ENCODE peak calls at places on chromosomes 2 and 18, in four cellular contexts. One of them, this sample, is unnamed.
A peak's percentile ranks its signal among the peaks of the same experiment; 100 is the strongest.

GRCh38 chr2:890791-891190 is 59.9 kb upstream of the SNTG2 start:
- DNase-seq in mesenchymal stem cell: no peak
- DNase-seq in sigmoid colon: no peak
- DNase-seq in fibroblast of the aortic adventitia: peak; percentile 4
- DNase-seq in this sample: no peak

GRCh38 chr18:12679183-12679786 is 21.4 kb upstream of the SPIRE1 start:
- DNase-seq in sigmoid colon: peak; percentile 83
- DNase-seq in fibroblast of the aortic adventitia: peak; percentile 57
- DNase-seq in mesenchymal stem cell: peak; percentile 63
- DNase-seq in this sample: no peak

GRCh38 chr2:96134421-96134820 is 3.9 kb downstream of the ASTL start:
- DNase-seq in mesenchymal stem cell: no peak
- DNase-seq in sigmoid colon: no peak
- DNase-seq in fibroblast of the aortic adventitia: no peak
- DNase-seq in this sample: no peak

GRCh38 chr2:237894986-237895543 is 35.6 kb downstream of the RAMP1 start:
- DNase-seq in sigmoid colon: peak; percentile 66
- DNase-seq in mesenchymal stem cell: no peak
- DNase-seq in fibroblast of the aortic adventitia: no peak
- DNase-seq in this sample: no peak

GRCh38 chr2:237085261-237086221 is at the start of gene COPS8:
- DNase-seq in sigmoid colon: peak; percentile 97
- DNase-seq in mesenchymal stem cell: peak; percentile 96
- DNase-seq in fibroblast of the aortic adventitia: peak; percentile 91
- DNase-seq in this sample: peak; percentile 57

GRCh38 chr2:169087757-169088379 is 18.5 kb downstream of the DHRS9 start:
- DNase-seq in fibroblast of the aortic adventitia: no peak
- DNase-seq in mesenchymal stem cell: no peak
- DNase-seq in sigmoid colon: no peak
- DNase-seq in this sample: no peak

GRCh38 chr2:41784496-41784895 is 263.3 kb upstream of the PKDCC start:
- DNase-seq in fibroblast of the aortic adventitia: no peak
- DNase-seq in mesenchymal stem cell: no peak
- DNase-seq in sigmoid colon: no peak
- DNase-seq in this sample: no peak

GRCh38 chr2:239688840-239689239 is 288.0 kb upstream of the HDAC4 start:
- DNase-seq in fibroblast of the aortic adventitia: no peak
- DNase-seq in sigmoid colon: no peak
- DNase-seq in mesenchymal stem cell: no peak
- DNase-seq in this sample: no peak

GRCh38 chr2:637406-637776 is 39.8 kb downstream of the TMEM18 start:
- DNase-seq in mesenchymal stem cell: no peak
- DNase-seq in fibroblast of the aortic adventitia: no peak
- DNase-seq in sigmoid colon: peak; percentile 44
- DNase-seq in this sample: no peak

GRCh38 chr2:84741182-84741822 is 139.6 kb downstream of the TRABD2A start:
- DNase-seq in sigmoid colon: no peak
- DNase-seq in mesenchymal stem cell: peak; percentile 28
- DNase-seq in fibroblast of the aortic adventitia: peak; percentile 8
- DNase-seq in this sample: peak; percentile 12

GRCh38 chr2:230721712-230722111 is 9.1 kb downstream of the CAB39 start:
- DNase-seq in fibroblast of the aortic adventitia: no peak
- DNase-seq in mesenchymal stem cell: no peak
- DNase-seq in sigmoid colon: no peak
- DNase-seq in this sample: no peak

GRCh38 chr2:40937284-40937683 is 485.4 kb upstream of the SLC8A1 start:
- DNase-seq in fibroblast of the aortic adventitia: no peak
- DNase-seq in mesenchymal stem cell: no peak
- DNase-seq in sigmoid colon: no peak
- DNase-seq in this sample: no peak

GRCh38 chr18:23207191-23207955 is 72.1 kb downstream of the CABLES1 start:
- DNase-seq in fibroblast of the aortic adventitia: peak; percentile 24
- DNase-seq in sigmoid colon: no peak
- DNase-seq in mesenchymal stem cell: no peak
- DNase-seq in this sample: no peak

GRCh38 chr2:238262496-238263122 is 22.8 kb upstream of the HES6 start:
- DNase-seq in fibroblast of the aortic adventitia: no peak
- DNase-seq in sigmoid colon: peak; percentile 63
- DNase-seq in mesenchymal stem cell: no peak
- DNase-seq in this sample: no peak

GRCh38 chr2:95328386-95329125 is 31.4 kb downstream of the KCNIP3 start:
- DNase-seq in sigmoid colon: no peak
- DNase-seq in mesenchymal stem cell: no peak
- DNase-seq in fibroblast of the aortic adventitia: no peak
- DNase-seq in this sample: no peak

GRCh38 chr2:10529611-10530010 is 81.5 kb upstream of the ODC1 start:
- DNase-seq in sigmoid colon: peak; percentile 11
- DNase-seq in fibroblast of the aortic adventitia: no peak
- DNase-seq in mesenchymal stem cell: no peak
- DNase-seq in this sample: no peak

GRCh38 chr2:20164734-20165242 is 60.1 kb downstream of the SDC1 start:
- DNase-seq in fibroblast of the aortic adventitia: peak; percentile 37
- DNase-seq in mesenchymal stem cell: peak; percentile 22
- DNase-seq in sigmoid colon: no peak
- DNase-seq in this sample: no peak

GRCh38 chr18:46718501-46719341 is 38.1 kb downstream of the ST8SIA5 start:
- DNase-seq in mesenchymal stem cell: peak; percentile 92
- DNase-seq in fibroblast of the aortic adventitia: peak; percentile 74
- DNase-seq in sigmoid colon: no peak
- DNase-seq in this sample: peak; percentile 58

GRCh38 chr2:149034406-149034805 is 4.1 kb upstream of the LYPD6B start:
- DNase-seq in fibroblast of the aortic adventitia: no peak
- DNase-seq in mesenchymal stem cell: no peak
- DNase-seq in sigmoid colon: no peak
- DNase-seq in this sample: no peak

GRCh38 chr2:74077636-74078035 is 70.1 kb downstream of the BOLA3 start:
- DNase-seq in fibroblast of the aortic adventitia: no peak
- DNase-seq in mesenchymal stem cell: peak; percentile 9
- DNase-seq in sigmoid colon: no peak
- DNase-seq in this sample: no peak

GRCh38 chr2:109089602-109090300 is 39.3 kb upstream of the SH3RF3 start:
- DNase-seq in sigmoid colon: no peak
- DNase-seq in fibroblast of the aortic adventitia: peak; percentile 30
- DNase-seq in mesenchymal stem cell: no peak
- DNase-seq in this sample: no peak

GRCh38 chr2:88051792-88052191 is 3.8 kb downstream of the KRCC1 start:
- DNase-seq in fibroblast of the aortic adventitia: no peak
- DNase-seq in sigmoid colon: no peak
- DNase-seq in mesenchymal stem cell: no peak
- DNase-seq in this sample: no peak

GRCh38 chr2:168848220-168848619 is 42.0 kb downstream of the SPC25 start:
- DNase-seq in sigmoid colon: no peak
- DNase-seq in mesenchymal stem cell: no peak
- DNase-seq in fibroblast of the aortic adventitia: no peak
- DNase-seq in this sample: no peak

GRCh38 chr18:41009926-41010325 is 945.1 kb upstream of the PIK3C3 start:
- DNase-seq in sigmoid colon: no peak
- DNase-seq in fibroblast of the aortic adventitia: no peak
- DNase-seq in mesenchymal stem cell: no peak
- DNase-seq in this sample: no peak

GRCh38 chr2:159750873-159751272 is 38.6 kb downstream of the MARCHF7 start:
- DNase-seq in mesenchymal stem cell: no peak
- DNase-seq in sigmoid colon: no peak
- DNase-seq in fibroblast of the aortic adventitia: no peak
- DNase-seq in this sample: no peak

GRCh38 chr2:149766339-149766738 is 178.8 kb upstream of the MMADHC start:
- DNase-seq in mesenchymal stem cell: no peak
- DNase-seq in fibroblast of the aortic adventitia: no peak
- DNase-seq in sigmoid colon: no peak
- DNase-seq in this sample: no peak

GRCh38 chr2:213016166-213016983 is 135.0 kb downstream of the IKZF2 start:
- DNase-seq in sigmoid colon: no peak
- DNase-seq in fibroblast of the aortic adventitia: no peak
- DNase-seq in mesenchymal stem cell: no peak
- DNase-seq in this sample: no peak

GRCh38 chr2:214410128-214410775 is 602 bp upstream of the VWC2L start:
- DNase-seq in mesenchymal stem cell: no peak
- DNase-seq in fibroblast of the aortic adventitia: no peak
- DNase-seq in sigmoid colon: no peak
- DNase-seq in this sample: no peak

DNA sequence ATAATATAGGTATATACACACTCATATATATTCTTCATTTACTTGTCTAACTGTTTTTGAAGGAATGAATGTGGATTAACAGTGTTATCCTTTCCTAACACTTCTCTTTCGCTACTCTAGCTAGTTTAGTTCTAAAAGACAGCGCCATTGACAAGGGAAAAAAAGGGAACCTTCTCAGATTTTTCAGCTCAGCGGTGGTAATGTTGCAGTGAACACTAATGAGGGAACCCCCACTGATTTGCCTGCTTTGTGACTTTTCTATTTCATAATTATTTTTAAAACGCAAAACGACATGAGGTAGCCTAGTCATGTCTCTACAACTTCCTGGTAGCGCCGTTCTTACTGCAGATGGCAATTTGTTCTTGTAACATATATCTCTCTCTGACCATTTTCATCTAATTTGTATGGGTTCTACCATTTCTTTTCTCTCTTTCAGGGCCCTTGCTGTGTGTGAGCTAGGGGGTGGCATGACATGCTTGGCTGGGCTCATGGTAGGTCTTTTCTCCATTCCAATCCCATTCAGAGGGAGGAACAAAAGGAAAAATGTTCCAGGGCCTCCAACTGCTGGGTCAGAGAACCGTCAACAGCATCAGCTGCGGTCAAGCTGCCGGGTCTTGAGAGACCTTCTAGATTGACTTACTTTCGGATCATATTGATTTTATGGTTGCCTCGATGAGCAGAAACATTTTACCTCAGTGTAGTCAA is 235.5 kb upstream of the SIX3 start:
- DNase-seq in sigmoid colon: no peak
- DNase-seq in fibroblast of the aortic adventitia: no peak
- DNase-seq in mesenchymal stem cell: no peak
- DNase-seq in this sample: no peak
- H3K4me3 ChIP-seq in sigmoid colon: no peak overlapping the region
- H3K4me3 ChIP-seq in fibroblast of the aortic adventitia: no peak overlapping the region
- H3K4me3 ChIP-seq in mesenchymal stem cell: no peak overlapping the region
- H3K4me3 ChIP-seq in this sample: no peak overlapping the region

GRCh38 chr2:196233808-196234501 is 62.6 kb upstream of the STK17B start:
- DNase-seq in mesenchymal stem cell: peak; percentile 52
- DNase-seq in fibroblast of the aortic adventitia: peak; percentile 45
- DNase-seq in sigmoid colon: no peak
- DNase-seq in this sample: no peak

GRCh38 chr2:196233033-196233807 is 61.8 kb upstream of the STK17B start:
- DNase-seq in sigmoid colon: peak; percentile 68
- DNase-seq in mesenchymal stem cell: peak; percentile 87
- DNase-seq in fibroblast of the aortic adventitia: peak; percentile 73
- DNase-seq in this sample: no peak

GRCh38 chr2:196238836-196239380 is 67.5 kb upstream of the STK17B start:
- DNase-seq in mesenchymal stem cell: peak; percentile 37
- DNase-seq in fibroblast of the aortic adventitia: peak; percentile 72
- DNase-seq in sigmoid colon: no peak
- DNase-seq in this sample: no peak

GRCh38 chr2:196230460-196230859 is 59.1 kb upstream of the STK17B start:
- DNase-seq in sigmoid colon: no peak
- DNase-seq in mesenchymal stem cell: no peak
- DNase-seq in fibroblast of the aortic adventitia: no peak
- DNase-seq in this sample: no peak

GRCh38 chr2:196234672-196235071 is 63.3 kb upstream of the STK17B start:
- DNase-seq in sigmoid colon: no peak
- DNase-seq in mesenchymal stem cell: peak; percentile 93
- DNase-seq in fibroblast of the aortic adventitia: peak; percentile 87
- DNase-seq in this sample: no peak
- H3K4me3 ChIP-seq in sigmoid colon: no peak overlapping the region
- H3K4me3 ChIP-seq in mesenchymal stem cell: no peak overlapping the region
- H3K4me3 ChIP-seq in fibroblast of the aortic adventitia: no peak overlapping the region
- H3K4me3 ChIP-seq in this sample: no peak overlapping the region

GRCh38 chr2:134247679-134248078 is 6.2 kb upstream of the MGAT5 start:
- DNase-seq in fibroblast of the aortic adventitia: no peak
- DNase-seq in mesenchymal stem cell: no peak
- DNase-seq in sigmoid colon: no peak
- DNase-seq in this sample: no peak
- H3K4me3 ChIP-seq in fibroblast of the aortic adventitia: no peak overlapping the region
- H3K4me3 ChIP-seq in mesenchymal stem cell: no peak overlapping the region
- H3K4me3 ChIP-seq in sigmoid colon: no peak overlapping the region
- H3K4me3 ChIP-seq in this sample: no peak overlapping the region

GRCh38 chr18:44909191-44909719 is 228.6 kb downstream of the SETBP1 start:
- DNase-seq in fibroblast of the aortic adventitia: no peak
- DNase-seq in sigmoid colon: no peak
- DNase-seq in mesenchymal stem cell: peak; percentile 30
- DNase-seq in this sample: no peak
- H3K4me3 ChIP-seq in fibroblast of the aortic adventitia: no peak overlapping the region
- H3K4me3 ChIP-seq in sigmoid colon: no peak overlapping the region
- H3K4me3 ChIP-seq in mesenchymal stem cell: no peak overlapping the region
- H3K4me3 ChIP-seq in this sample: no peak overlapping the region

DNA sequence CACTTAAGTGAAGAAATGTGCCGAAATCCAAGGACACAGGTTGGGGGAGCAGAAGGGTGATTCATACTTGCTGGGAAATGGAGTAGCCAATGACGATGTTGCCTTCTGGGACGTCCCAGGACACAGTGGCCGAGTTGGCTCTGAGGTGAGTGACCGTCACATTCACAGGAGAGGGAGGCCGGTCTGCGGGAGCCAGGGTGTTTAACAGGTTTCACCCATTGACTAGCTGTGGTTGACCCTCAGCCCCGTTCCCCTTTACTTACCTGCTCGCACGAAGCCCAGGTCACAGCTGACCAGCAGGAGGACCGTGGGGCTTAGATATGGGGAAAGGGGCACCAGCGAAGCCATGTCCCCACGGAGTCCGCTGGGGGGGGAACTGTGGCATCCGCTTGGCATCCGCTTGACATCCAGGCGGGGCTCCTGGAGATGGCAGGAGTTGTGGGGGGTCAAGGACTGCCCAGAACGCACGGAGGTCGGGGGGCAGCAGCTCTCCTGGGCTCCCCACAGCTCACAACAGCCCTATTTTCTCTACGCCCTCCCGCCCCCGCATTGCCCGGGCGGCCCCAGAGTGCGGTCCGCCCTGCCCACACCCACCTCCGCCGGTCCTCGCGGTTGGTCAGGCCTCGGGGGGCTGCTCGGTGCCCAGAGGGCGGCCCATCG is 586 bp downstream of the FNDC4 start:
- DNase-seq in mesenchymal stem cell: peak; percentile 35
- DNase-seq in sigmoid colon: peak; percentile 83
- DNase-seq in fibroblast of the aortic adventitia: peak; percentile 35
- DNase-seq in this sample: no peak
- H3K4me3 ChIP-seq in mesenchymal stem cell: peak overlapping the region; percentile 88
- H3K4me3 ChIP-seq in sigmoid colon: peak overlapping the region; percentile 60
- H3K4me3 ChIP-seq in fibroblast of the aortic adventitia: peak overlapping the region; percentile 74
- H3K4me3 ChIP-seq in this sample: peak overlapping the region; percentile 52

GRCh38 chr2:85772841-85773491 is 19.2 kb downstream of the ATOH8 start:
- DNase-seq in sigmoid colon: peak; percentile 89
- DNase-seq in mesenchymal stem cell: no peak
- DNase-seq in fibroblast of the aortic adventitia: peak; percentile 21
- DNase-seq in this sample: no peak

GRCh38 chr2:85773692-85774091 is 19.9 kb downstream of the ATOH8 start:
- DNase-seq in sigmoid colon: no peak
- DNase-seq in mesenchymal stem cell: no peak
- DNase-seq in fibroblast of the aortic adventitia: no peak
- DNase-seq in this sample: no peak

GRCh38 chr2:85771486-85771885 is 17.7 kb downstream of the ATOH8 start:
- DNase-seq in fibroblast of the aortic adventitia: peak; percentile 16
- DNase-seq in mesenchymal stem cell: no peak
- DNase-seq in sigmoid colon: no peak
- DNase-seq in this sample: no peak

GRCh38 chr2:85770786-85771409 is 17.1 kb downstream of the ATOH8 start:
- DNase-seq in mesenchymal stem cell: peak; percentile 57
- DNase-seq in sigmoid colon: no peak
- DNase-seq in fibroblast of the aortic adventitia: no peak
- DNase-seq in this sample: no peak

GRCh38 chr2:85772019-85772745 is 18.4 kb downstream of the ATOH8 start:
- DNase-seq in fibroblast of the aortic adventitia: peak; percentile 100
- DNase-seq in mesenchymal stem cell: peak; percentile 100
- DNase-seq in sigmoid colon: peak; percentile 100
- DNase-seq in this sample: peak; percentile 77
- H3K4me3 ChIP-seq in fibroblast of the aortic adventitia: no peak overlapping the region
- H3K4me3 ChIP-seq in mesenchymal stem cell: peak overlapping the region; percentile 69
- H3K4me3 ChIP-seq in sigmoid colon: peak overlapping the region; percentile 14
- H3K4me3 ChIP-seq in this sample: peak overlapping the region; percentile 19

GRCh38 chr2:60361498-60361897 is 192.0 kb downstream of the BCL11A start:
- DNase-seq in sigmoid colon: no peak
- DNase-seq in mesenchymal stem cell: no peak
- DNase-seq in fibroblast of the aortic adventitia: no peak
- DNase-seq in this sample: no peak
- H3K4me3 ChIP-seq in sigmoid colon: no peak overlapping the region
- H3K4me3 ChIP-seq in mesenchymal stem cell: no peak overlapping the region
- H3K4me3 ChIP-seq in fibroblast of the aortic adventitia: no peak overlapping the region
- H3K4me3 ChIP-seq in this sample: no peak overlapping the region

This sample was measured in Panc1.